ENCODE peak calls at places on chromosome 2, in six cellular contexts. One of them, this sample, is unnamed.

GRCh38 chr2:68716539-68716938 is 18.1 kb upstream of the ARHGAP25 start:
- DNase-seq in left ventricle myocardium inferior: no peak
- DNase-seq in GM23248: no peak
- DNase-seq in ovary: no peak
- DNase-seq in breast epithelium: no peak
- DNase-seq in CD8-positive, alpha-beta T cell: no peak
- DNase-seq in this sample: no peak

GRCh38 chr2:19649107-19649506 is 252.7 kb downstream of the TTC32 start:
- DNase-seq in ovary: no peak
- DNase-seq in GM23248: peak; percentile 66
- DNase-seq in breast epithelium: no peak
- DNase-seq in left ventricle myocardium inferior: no peak
- DNase-seq in CD8-positive, alpha-beta T cell: no peak
- DNase-seq in this sample: no peak

GRCh38 chr2:204060896-204061640 is 124.5 kb downstream of the ICOS start:
- DNase-seq in GM23248: no peak
- DNase-seq in ovary: no peak
- DNase-seq in breast epithelium: no peak
- DNase-seq in left ventricle myocardium inferior: no peak
- DNase-seq in CD8-positive, alpha-beta T cell: no peak
- DNase-seq in this sample: no peak

GRCh38 chr2:58553937-58554336 is 312.8 kb upstream of the FANCL start:
- DNase-seq in CD8-positive, alpha-beta T cell: no peak
- DNase-seq in left ventricle myocardium inferior: no peak
- DNase-seq in GM23248: peak; percentile 37
- DNase-seq in ovary: no peak
- DNase-seq in breast epithelium: no peak
- DNase-seq in this sample: no peak

GRCh38 chr2:33000986-33001385 is 54.2 kb downstream of the LTBP1 start:
- DNase-seq in ovary: no peak
- DNase-seq in left ventricle myocardium inferior: no peak
- DNase-seq in CD8-positive, alpha-beta T cell: no peak
- DNase-seq in breast epithelium: no peak
- DNase-seq in GM23248: peak; percentile 56
- DNase-seq in this sample: no peak

GRCh38 chr2:147469471-147469870 is 375.4 kb upstream of the ACVR2A start:
- DNase-seq in CD8-positive, alpha-beta T cell: no peak
- DNase-seq in left ventricle myocardium inferior: no peak
- DNase-seq in GM23248: no peak
- DNase-seq in breast epithelium: no peak
- DNase-seq in ovary: no peak
- DNase-seq in this sample: no peak

GRCh38 chr2:27356056-27356381 is 545 bp downstream of the GTF3C2 start:
- DNase-seq in ovary: peak; percentile 44
- DNase-seq in left ventricle myocardium inferior: no peak
- DNase-seq in breast epithelium: peak; percentile 44
- DNase-seq in CD8-positive, alpha-beta T cell: no peak
- DNase-seq in GM23248: peak; percentile 79
- DNase-seq in this sample: peak; percentile 64

GRCh38 chr2:19439081-19439480 is 80.7 kb upstream of the OSR1 start:
- DNase-seq in left ventricle myocardium inferior: no peak
- DNase-seq in ovary: no peak
- DNase-seq in CD8-positive, alpha-beta T cell: no peak
- DNase-seq in GM23248: no peak
- DNase-seq in breast epithelium: no peak
- DNase-seq in this sample: no peak

GRCh38 chr2:237717366-237718276 is 81.0 kb upstream of the RBM44 start:
- DNase-seq in CD8-positive, alpha-beta T cell: no peak
- DNase-seq in left ventricle myocardium inferior: no peak
- DNase-seq in GM23248: no peak
- DNase-seq in ovary: no peak
- DNase-seq in breast epithelium: peak; percentile 25
- DNase-seq in this sample: no peak

GRCh38 chr2:45980161-45980852 is 316.9 kb upstream of the EPAS1 start:
- DNase-seq in breast epithelium: no peak
- DNase-seq in left ventricle myocardium inferior: no peak
- DNase-seq in GM23248: no peak
- DNase-seq in ovary: no peak
- DNase-seq in CD8-positive, alpha-beta T cell: no peak
- DNase-seq in this sample: no peak

GRCh38 chr2:53129851-53130250 is 637.8 kb upstream of the CHAC2 start:
- DNase-seq in GM23248: peak; percentile 80
- DNase-seq in breast epithelium: no peak
- DNase-seq in left ventricle myocardium inferior: no peak
- DNase-seq in ovary: no peak
- DNase-seq in CD8-positive, alpha-beta T cell: no peak
- DNase-seq in this sample: no peak

GRCh38 chr2:60351802-60352201 is 201.7 kb downstream of the BCL11A start:
- DNase-seq in left ventricle myocardium inferior: no peak
- DNase-seq in breast epithelium: no peak
- DNase-seq in CD8-positive, alpha-beta T cell: no peak
- DNase-seq in ovary: no peak
- DNase-seq in GM23248: no peak
- DNase-seq in this sample: no peak

GRCh38 chr2:149049142-149049541 is 10.6 kb downstream of the LYPD6B start:
- DNase-seq in left ventricle myocardium inferior: no peak
- DNase-seq in GM23248: peak; percentile 74
- DNase-seq in breast epithelium: no peak
- DNase-seq in ovary: no peak
- DNase-seq in CD8-positive, alpha-beta T cell: no peak
- DNase-seq in this sample: no peak

GRCh38 chr2:36582556-36583350 is 15.2 kb downstream of the FEZ2 start:
- DNase-seq in GM23248: no peak
- DNase-seq in ovary: no peak
- DNase-seq in left ventricle myocardium inferior: no peak
- DNase-seq in CD8-positive, alpha-beta T cell: no peak
- DNase-seq in breast epithelium: no peak
- DNase-seq in this sample: no peak

GRCh38 chr2:119407430-119408220 is 24.0 kb upstream of the TMEM37 start:
- DNase-seq in breast epithelium: no peak
- DNase-seq in GM23248: peak; percentile 71
- DNase-seq in CD8-positive, alpha-beta T cell: no peak
- DNase-seq in ovary: peak; percentile 47
- DNase-seq in left ventricle myocardium inferior: no peak
- DNase-seq in this sample: no peak

GRCh38 chr2:110206056-110206455 is 1.2 kb upstream of the NPHP1 start:
- DNase-seq in CD8-positive, alpha-beta T cell: no peak
- DNase-seq in GM23248: peak; percentile 34
- DNase-seq in breast epithelium: no peak
- DNase-seq in ovary: no peak
- DNase-seq in left ventricle myocardium inferior: no peak
- DNase-seq in this sample: no peak

GRCh38 chr2:157395811-157396210 is 48.1 kb downstream of the CYTIP start:
- DNase-seq in ovary: no peak
- DNase-seq in left ventricle myocardium inferior: no peak
- DNase-seq in CD8-positive, alpha-beta T cell: no peak
- DNase-seq in GM23248: no peak
- DNase-seq in breast epithelium: no peak
- DNase-seq in this sample: no peak

GRCh38 chr2:130391872-130392670 is 36.2 kb downstream of the PTPN18 start:
- DNase-seq in ovary: no peak
- DNase-seq in CD8-positive, alpha-beta T cell: no peak
- DNase-seq in GM23248: peak; percentile 75
- DNase-seq in left ventricle myocardium inferior: no peak
- DNase-seq in breast epithelium: no peak
- DNase-seq in this sample: no peak

GRCh38 chr2:72027426-72028161 is 120.1 kb downstream of the CYP26B1 start:
- DNase-seq in ovary: no peak
- DNase-seq in breast epithelium: peak; percentile 14
- DNase-seq in left ventricle myocardium inferior: no peak
- DNase-seq in CD8-positive, alpha-beta T cell: no peak
- DNase-seq in GM23248: peak; percentile 40
- DNase-seq in this sample: peak; percentile 48

GRCh38 chr2:219954331-219954730 is 326.9 kb downstream of the SLC4A3 start:
- DNase-seq in left ventricle myocardium inferior: no peak
- DNase-seq in breast epithelium: no peak
- DNase-seq in GM23248: peak; percentile 46
- DNase-seq in ovary: no peak
- DNase-seq in CD8-positive, alpha-beta T cell: no peak
- DNase-seq in this sample: no peak

GRCh38 chr2:224042191-224042696 is 3.2 kb upstream of the SERPINE2 start:
- DNase-seq in left ventricle myocardium inferior: no peak
- DNase-seq in GM23248: no peak
- DNase-seq in ovary: peak; percentile 40
- DNase-seq in CD8-positive, alpha-beta T cell: no peak
- DNase-seq in breast epithelium: no peak
- DNase-seq in this sample: no peak

GRCh38 chr2:190138032-190138431 is 75.5 kb upstream of the MSTN start:
- DNase-seq in breast epithelium: no peak
- DNase-seq in GM23248: no peak
- DNase-seq in ovary: no peak
- DNase-seq in left ventricle myocardium inferior: no peak
- DNase-seq in CD8-positive, alpha-beta T cell: no peak
- DNase-seq in this sample: no peak

GRCh38 chr2:233051241-233052149 is 8.6 kb upstream of the INPP5D start:
- DNase-seq in breast epithelium: peak; percentile 35
- DNase-seq in GM23248: peak; percentile 90
- DNase-seq in ovary: no peak
- DNase-seq in left ventricle myocardium inferior: peak; percentile 79
- DNase-seq in CD8-positive, alpha-beta T cell: no peak
- DNase-seq in this sample: peak; percentile 80

GRCh38 chr2:152445791-152446201 is 110.8 kb downstream of the FMNL2 start:
- DNase-seq in breast epithelium: no peak
- DNase-seq in left ventricle myocardium inferior: no peak
- DNase-seq in CD8-positive, alpha-beta T cell: no peak
- DNase-seq in GM23248: peak; percentile 94
- DNase-seq in ovary: no peak
- DNase-seq in this sample: no peak

GRCh38 chr2:65800998-65801397 is 368.6 kb upstream of the SPRED2 start:
- DNase-seq in breast epithelium: no peak
- DNase-seq in left ventricle myocardium inferior: no peak
- DNase-seq in GM23248: peak; percentile 41
- DNase-seq in CD8-positive, alpha-beta T cell: no peak
- DNase-seq in ovary: no peak
- DNase-seq in this sample: no peak

GRCh38 chr2:55165567-55165966 is 66.5 kb downstream of the CLHC1 start:
- DNase-seq in GM23248: peak; percentile 89
- DNase-seq in left ventricle myocardium inferior: no peak
- DNase-seq in ovary: no peak
- DNase-seq in breast epithelium: no peak
- DNase-seq in CD8-positive, alpha-beta T cell: no peak
- DNase-seq in this sample: no peak

GRCh38 chr2:51301376-51301775 is 269.4 kb upstream of the NRXN1 start:
- DNase-seq in ovary: no peak
- DNase-seq in breast epithelium: no peak
- DNase-seq in CD8-positive, alpha-beta T cell: no peak
- DNase-seq in left ventricle myocardium inferior: no peak
- DNase-seq in GM23248: no peak
- DNase-seq in this sample: no peak

DNA sequence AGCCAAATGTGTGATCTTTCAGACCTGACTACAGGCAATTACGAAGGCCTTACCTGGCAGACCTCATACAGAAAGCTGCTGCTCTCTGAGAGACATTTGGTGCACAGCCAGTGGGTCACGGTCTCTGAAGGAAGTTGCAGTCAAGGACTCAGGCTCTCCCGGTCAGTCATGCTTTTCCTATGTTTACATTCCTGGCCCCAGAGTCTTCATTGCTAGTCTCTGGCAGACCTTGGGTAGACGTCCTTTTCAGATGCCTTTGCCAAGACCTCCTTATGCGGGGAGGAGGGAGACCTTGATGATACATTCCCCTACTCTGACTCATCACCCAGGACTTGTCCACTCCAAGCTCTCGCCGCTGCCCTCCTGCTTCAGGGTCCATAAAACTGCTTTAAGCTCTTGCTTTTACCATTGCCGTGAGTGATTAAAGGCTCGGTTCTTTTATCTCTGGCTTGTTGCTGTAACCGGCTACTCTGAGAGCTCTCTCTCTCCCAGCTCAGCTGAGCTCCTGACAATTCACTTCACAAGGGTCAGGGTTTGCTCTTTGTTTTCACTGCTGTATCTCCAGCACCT is 62.0 kb upstream of the SLC35F5 start:
- DNase-seq in breast epithelium: peak; percentile 45
- DNase-seq in CD8-positive, alpha-beta T cell: no peak
- DNase-seq in left ventricle myocardium inferior: peak; percentile 16
- DNase-seq in GM23248: peak; percentile 99
- DNase-seq in ovary: peak; percentile 82
- DNase-seq in this sample: no peak
- H3K4me3 ChIP-seq in breast epithelium: peak overlapping the region; percentile 20
- H3K4me3 ChIP-seq in CD8-positive, alpha-beta T cell: no peak overlapping the region
- H3K4me3 ChIP-seq in left ventricle myocardium inferior: peak overlapping the region; percentile 53
- H3K4me3 ChIP-seq in GM23248: peak overlapping the region; percentile 62
- H3K4me3 ChIP-seq in ovary: no peak overlapping the region
- H3K4me3 ChIP-seq in this sample: peak overlapping the region; percentile 27

GRCh38 chr2:199163901-199164300 is 293.8 kb downstream of the SATB2 start:
- DNase-seq in CD8-positive, alpha-beta T cell: no peak
- DNase-seq in GM23248: no peak
- DNase-seq in left ventricle myocardium inferior: no peak
- DNase-seq in breast epithelium: no peak
- DNase-seq in ovary: no peak
- DNase-seq in this sample: no peak

GRCh38 chr2:199160081-199160480 is 297.7 kb downstream of the SATB2 start:
- DNase-seq in GM23248: no peak
- DNase-seq in left ventricle myocardium inferior: no peak
- DNase-seq in breast epithelium: no peak
- DNase-seq in ovary: no peak
- DNase-seq in CD8-positive, alpha-beta T cell: no peak
- DNase-seq in this sample: no peak

GRCh38 chr2:199160677-199161465 is 296.9 kb downstream of the SATB2 start:
- DNase-seq in GM23248: peak; percentile 89
- DNase-seq in left ventricle myocardium inferior: no peak
- DNase-seq in ovary: no peak
- DNase-seq in breast epithelium: no peak
- DNase-seq in CD8-positive, alpha-beta T cell: no peak
- DNase-seq in this sample: no peak
- H3K27ac ChIP-seq in GM23248: peak overlapping the region; percentile 43
- H3K27ac ChIP-seq in left ventricle myocardium inferior: no peak overlapping the region
- H3K27ac ChIP-seq in ovary: no peak overlapping the region
- H3K27ac ChIP-seq in breast epithelium: no peak overlapping the region
- H3K27ac ChIP-seq in CD8-positive, alpha-beta T cell: no peak overlapping the region
- H3K27ac ChIP-seq in this sample: no peak overlapping the region

DNA sequence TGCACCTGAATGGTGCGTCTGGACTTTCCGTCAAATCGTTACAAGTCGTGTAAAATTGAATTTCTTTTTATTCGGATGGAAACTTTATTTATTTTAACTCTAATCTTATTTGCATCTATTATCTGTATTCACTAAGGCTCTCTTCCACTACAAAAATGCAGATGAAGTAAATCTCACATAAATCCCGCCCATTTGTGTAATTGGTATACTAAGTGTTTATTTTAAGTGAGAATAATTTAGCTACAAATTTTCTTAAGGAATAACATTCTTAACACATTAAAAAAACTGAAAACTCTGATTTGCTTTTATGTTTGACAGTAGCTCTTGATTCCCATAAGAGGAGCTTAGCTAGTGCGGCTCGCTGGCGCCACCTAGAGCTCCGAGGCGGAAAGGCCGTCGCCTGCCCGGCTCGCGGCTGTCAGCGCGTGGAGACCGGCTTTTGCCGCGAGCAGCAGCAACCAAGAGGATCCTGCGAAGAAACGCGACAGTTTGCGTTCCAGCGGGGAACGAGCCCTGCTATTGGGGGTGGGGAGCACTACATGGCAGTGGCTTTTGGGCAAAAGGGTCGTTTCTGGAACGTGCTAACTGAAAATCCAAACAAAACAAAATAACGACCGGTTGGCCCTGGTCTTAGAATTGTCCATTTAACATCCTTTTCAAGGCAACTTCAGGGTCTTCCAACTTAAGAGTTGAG is 6.7 kb downstream of the SP9 start:
- DNase-seq in ovary: peak; percentile 83
- DNase-seq in CD8-positive, alpha-beta T cell: peak; percentile 81
- DNase-seq in breast epithelium: peak; percentile 78
- DNase-seq in left ventricle myocardium inferior: peak; percentile 87
- DNase-seq in GM23248: peak; percentile 86
- DNase-seq in this sample: peak; percentile 89
- H3K4me3 ChIP-seq in ovary: no peak overlapping the region
- H3K4me3 ChIP-seq in CD8-positive, alpha-beta T cell: no peak overlapping the region
- H3K4me3 ChIP-seq in breast epithelium: no peak overlapping the region
- H3K4me3 ChIP-seq in left ventricle myocardium inferior: peak overlapping the region; percentile 33
- H3K4me3 ChIP-seq in GM23248: peak overlapping the region; percentile 69
- H3K4me3 ChIP-seq in this sample: no peak overlapping the region

GRCh38 chr2:216620806-216621205 is 12.4 kb upstream of the IGFBP2 start:
- DNase-seq in left ventricle myocardium inferior: no peak
- DNase-seq in ovary: no peak
- DNase-seq in breast epithelium: no peak
- DNase-seq in GM23248: peak; percentile 39
- DNase-seq in CD8-positive, alpha-beta T cell: no peak
- DNase-seq in this sample: no peak
- H3K27ac ChIP-seq in left ventricle myocardium inferior: no peak overlapping the region
- H3K27ac ChIP-seq in ovary: no peak overlapping the region
- H3K27ac ChIP-seq in breast epithelium: no peak overlapping the region
- H3K27ac ChIP-seq in GM23248: no peak overlapping the region
- H3K27ac ChIP-seq in CD8-positive, alpha-beta T cell: no peak overlapping the region
- H3K27ac ChIP-seq in this sample: no peak overlapping the region

This sample was measured in right atrium auricular region.